ENCODE peak calls at places on chromosomes 16 and 17, in six cellular contexts. One of them, this sample, is unnamed.

GRCh38 chr16:59849716-59850115 is 1115.6 kb upstream of the GOT2 start:
- DNase-seq in HepG2: no peak
- DNase-seq in SK-N-SH: no peak
- DNase-seq in K562: no peak
- DNase-seq in H1: peak
- DNase-seq in HCT116: no peak
- DNase-seq in this sample: no peak

GRCh38 chr16:83995756-83996155 is 27.7 kb downstream of the NECAB2 start:
- DNase-seq in H1: no peak
- DNase-seq in SK-N-SH: no peak
- DNase-seq in K562: peak
- DNase-seq in HepG2: no peak
- DNase-seq in HCT116: peak
- DNase-seq in this sample: no peak

GRCh38 chr16:1063728-1064127 is 8.8 kb upstream of the SSTR5 start:
- DNase-seq in H1: no peak
- DNase-seq in SK-N-SH: no peak
- DNase-seq in HCT116: no peak
- DNase-seq in K562: peak
- DNase-seq in HepG2: no peak
- DNase-seq in this sample: no peak

GRCh38 chr17:83203073-83203471 is 123.7 kb downstream of the METRNL start:
- DNase-seq in HCT116: no peak
- DNase-seq in HepG2: peak
- DNase-seq in SK-N-SH: no peak
- DNase-seq in K562: no peak
- DNase-seq in H1: no peak
- DNase-seq in this sample: no peak

GRCh38 chr17:11880714-11881113 is 116.6 kb downstream of the ZNF18 start:
- DNase-seq in SK-N-SH: peak
- DNase-seq in K562: peak
- DNase-seq in H1: no peak
- DNase-seq in HCT116: peak
- DNase-seq in HepG2: peak
- DNase-seq in this sample: peak

GRCh38 chr16:86505899-86506864 is 4.1 kb upstream of the FOXF1 start:
- DNase-seq in HCT116: no peak
- DNase-seq in HepG2: no peak
- DNase-seq in K562: no peak
- DNase-seq in SK-N-SH: no peak
- DNase-seq in H1: no peak
- DNase-seq in this sample: no peak

GRCh38 chr16:62041401-62041800 is 5.2 kb upstream of the CDH8 start:
- DNase-seq in H1: no peak
- DNase-seq in SK-N-SH: peak
- DNase-seq in HCT116: no peak
- DNase-seq in K562: no peak
- DNase-seq in HepG2: peak
- DNase-seq in this sample: peak

GRCh38 chr16:9849697-9850245 is 332.5 kb downstream of the GRIN2A start:
- DNase-seq in H1: no peak
- DNase-seq in K562: no peak
- DNase-seq in HCT116: no peak
- DNase-seq in HepG2: no peak
- DNase-seq in SK-N-SH: no peak
- DNase-seq in this sample: no peak

GRCh38 chr16:55571191-55571897 is 4.9 kb downstream of the CAPNS2 start:
- DNase-seq in K562: no peak
- DNase-seq in SK-N-SH: no peak
- DNase-seq in HCT116: no peak
- DNase-seq in H1: no peak
- DNase-seq in HepG2: peak
- DNase-seq in this sample: no peak

GRCh38 chr17:17937450-17937849 is 34.8 kb downstream of the TOM1L2 start:
- DNase-seq in H1: no peak
- DNase-seq in SK-N-SH: no peak
- DNase-seq in HepG2: no peak
- DNase-seq in HCT116: no peak
- DNase-seq in K562: no peak
- DNase-seq in this sample: no peak

GRCh38 chr16:12646490-12647274 is 157.0 kb downstream of the CPPED1 start:
- DNase-seq in HCT116: no peak
- DNase-seq in H1: no peak
- DNase-seq in SK-N-SH: peak
- DNase-seq in K562: no peak
- DNase-seq in HepG2: peak
- DNase-seq in this sample: no peak

GRCh38 chr17:68314916-68315535 is 23.7 kb downstream of the ARSG start:
- DNase-seq in HCT116: no peak
- DNase-seq in SK-N-SH: no peak
- DNase-seq in K562: no peak
- DNase-seq in H1: no peak
- DNase-seq in HepG2: no peak
- DNase-seq in this sample: no peak

GRCh38 chr17:12857592-12857991 is 68.3 kb downstream of the ARHGAP44 start:
- DNase-seq in K562: no peak
- DNase-seq in HCT116: no peak
- DNase-seq in HepG2: no peak
- DNase-seq in SK-N-SH: no peak
- DNase-seq in H1: no peak
- DNase-seq in this sample: no peak

GRCh38 chr16:30722443-30722842 is 23.5 kb downstream of the SRCAP start:
- DNase-seq in H1: no peak
- DNase-seq in HCT116: no peak
- DNase-seq in HepG2: no peak
- DNase-seq in K562: peak
- DNase-seq in SK-N-SH: peak
- DNase-seq in this sample: no peak

GRCh38 chr17:4161560-4162221 is 18.7 kb downstream of the CYB5D2 start:
- DNase-seq in HepG2: no peak
- DNase-seq in H1: no peak
- DNase-seq in K562: peak
- DNase-seq in SK-N-SH: peak
- DNase-seq in HCT116: no peak
- DNase-seq in this sample: peak

DNA sequence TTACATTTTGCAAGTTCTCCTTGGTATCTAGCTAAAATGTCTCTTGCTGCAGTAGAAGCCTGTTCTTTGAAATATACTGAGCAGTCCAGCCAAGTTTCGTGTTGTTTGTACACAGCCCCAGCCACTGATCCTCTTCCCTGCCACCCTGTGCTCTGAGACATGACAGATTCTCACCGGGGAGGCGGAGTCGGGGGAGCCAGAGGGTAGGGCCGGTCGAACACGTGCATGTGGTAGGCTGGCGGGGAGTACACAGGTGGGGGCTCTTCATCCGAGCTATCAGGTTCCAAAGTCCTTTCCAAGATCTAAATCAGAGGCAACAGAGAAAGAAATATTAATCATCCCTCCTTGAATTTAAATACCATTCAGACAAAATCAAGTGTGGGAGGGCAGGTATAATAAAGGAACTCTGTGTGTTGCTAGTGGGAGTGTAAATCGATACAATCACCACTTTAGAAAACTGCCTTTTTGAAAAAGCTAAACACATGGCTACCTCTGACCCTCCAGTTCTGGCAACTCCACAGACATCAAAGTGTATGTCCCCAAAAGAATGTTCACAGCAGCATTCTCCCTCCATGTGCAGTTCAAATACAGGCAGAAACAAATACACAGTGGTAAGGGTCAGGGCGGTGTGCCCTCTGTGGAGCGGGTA is 29.7 kb upstream of the MRPS23 start:
- DNase-seq in HepG2: peak
- DNase-seq in K562: peak
- DNase-seq in SK-N-SH: no peak
- DNase-seq in H1: no peak
- DNase-seq in HCT116: no peak
- DNase-seq in this sample: no peak
- TF ChIP-seq JUND in HepG2: no peak
- TF ChIP-seq JUND in K562: no peak
- TF ChIP-seq JUND in SK-N-SH: no peak
- TF ChIP-seq JUND in H1: no peak
- TF ChIP-seq JUND in HCT116: no peak
- TF ChIP-seq JUND in this sample: no peak

GRCh38 chr17:8146381-8147140 is 5.6 kb downstream of the PER1 start:
- DNase-seq in HepG2: no peak
- DNase-seq in H1: no peak
- DNase-seq in HCT116: no peak
- DNase-seq in K562: no peak
- DNase-seq in SK-N-SH: no peak
- DNase-seq in this sample: no peak

GRCh38 chr17:8149419-8150193 is 2.6 kb downstream of the PER1 start:
- DNase-seq in HCT116: no peak
- DNase-seq in H1: no peak
- DNase-seq in HepG2: no peak
- DNase-seq in SK-N-SH: no peak
- DNase-seq in K562: no peak
- DNase-seq in this sample: no peak

GRCh38 chr17:8147141-8147804 is 4.9 kb downstream of the PER1 start:
- DNase-seq in HCT116: no peak
- DNase-seq in HepG2: no peak
- DNase-seq in SK-N-SH: no peak
- DNase-seq in H1: no peak
- DNase-seq in K562: no peak
- DNase-seq in this sample: no peak

GRCh38 chr17:8148560-8148959 is 3.6 kb downstream of the PER1 start:
- DNase-seq in H1: no peak
- DNase-seq in HCT116: no peak
- DNase-seq in HepG2: no peak
- DNase-seq in SK-N-SH: no peak
- DNase-seq in K562: no peak
- DNase-seq in this sample: no peak

GRCh38 chr17:8147805-8148404 is 4.3 kb downstream of the PER1 start:
- DNase-seq in SK-N-SH: no peak
- DNase-seq in K562: no peak
- DNase-seq in H1: no peak
- DNase-seq in HepG2: no peak
- DNase-seq in HCT116: no peak
- DNase-seq in this sample: no peak
- TF ChIP-seq JUND in SK-N-SH: no peak
- TF ChIP-seq JUND in K562: no peak
- TF ChIP-seq JUND in H1: no peak
- TF ChIP-seq JUND in HepG2: no peak
- TF ChIP-seq JUND in HCT116: no peak
- TF ChIP-seq JUND in this sample: no peak

GRCh38 chr16:27221576-27222498 is 18.5 kb downstream of the KDM8 start:
- DNase-seq in SK-N-SH: no peak
- DNase-seq in H1: no peak
- DNase-seq in K562: no peak
- DNase-seq in HepG2: no peak
- DNase-seq in HCT116: no peak
- DNase-seq in this sample: no peak
- TF ChIP-seq JUND in SK-N-SH: no peak
- TF ChIP-seq JUND in H1: no peak
- TF ChIP-seq JUND in K562: no peak
- TF ChIP-seq JUND in HepG2: no peak
- TF ChIP-seq JUND in HCT116: no peak
- TF ChIP-seq JUND in this sample: no peak

GRCh38 chr17:7988750-7989178 is 13.7 kb upstream of the GUCY2D start:
- DNase-seq in HCT116: peak
- DNase-seq in K562: peak
- DNase-seq in H1: no peak
- DNase-seq in HepG2: peak
- DNase-seq in SK-N-SH: peak
- DNase-seq in this sample: no peak
- TF ChIP-seq JUND in HCT116: no peak
- TF ChIP-seq JUND in K562: no peak
- TF ChIP-seq JUND in H1: no peak
- TF ChIP-seq JUND in HepG2: no peak
- TF ChIP-seq JUND in SK-N-SH: no peak
- TF ChIP-seq JUND in this sample: no peak

GRCh38 chr17:32157225-32157624 is 14.9 kb downstream of the RHOT1 start:
- DNase-seq in H1: no peak
- DNase-seq in SK-N-SH: no peak
- DNase-seq in K562: no peak
- DNase-seq in HCT116: no peak
- DNase-seq in HepG2: no peak
- DNase-seq in this sample: peak
- TF ChIP-seq JUND in H1: no peak
- TF ChIP-seq JUND in SK-N-SH: peak
- TF ChIP-seq JUND in K562: no peak
- TF ChIP-seq JUND in HCT116: no peak
- TF ChIP-seq JUND in HepG2: no peak
- TF ChIP-seq JUND in this sample: peak

GRCh38 chr16:27222499-27223225 is 19.3 kb downstream of the KDM8 start:
- DNase-seq in HepG2: no peak
- DNase-seq in HCT116: no peak
- DNase-seq in H1: no peak
- DNase-seq in SK-N-SH: peak
- DNase-seq in K562: no peak
- DNase-seq in this sample: no peak
- TF ChIP-seq JUND in HepG2: no peak
- TF ChIP-seq JUND in HCT116: no peak
- TF ChIP-seq JUND in H1: no peak
- TF ChIP-seq JUND in SK-N-SH: no peak
- TF ChIP-seq JUND in K562: no peak
- TF ChIP-seq JUND in this sample: no peak

GRCh38 chr17:32596666-32597065 is 109.9 kb downstream of the CDK5R1 start:
- DNase-seq in HCT116: no peak
- DNase-seq in HepG2: no peak
- DNase-seq in H1: no peak
- DNase-seq in K562: no peak
- DNase-seq in SK-N-SH: no peak
- DNase-seq in this sample: no peak
- TF ChIP-seq JUND in HCT116: no peak
- TF ChIP-seq JUND in HepG2: no peak
- TF ChIP-seq JUND in H1: no peak
- TF ChIP-seq JUND in K562: no peak
- TF ChIP-seq JUND in SK-N-SH: no peak
- TF ChIP-seq JUND in this sample: no peak

GRCh38 chr17:74343526-74344284 is 17.7 kb downstream of the KIF19 start:
- DNase-seq in K562: no peak
- DNase-seq in HCT116: no peak
- DNase-seq in H1: no peak
- DNase-seq in SK-N-SH: no peak
- DNase-seq in HepG2: no peak
- DNase-seq in this sample: no peak
- TF ChIP-seq JUND in K562: no peak
- TF ChIP-seq JUND in HCT116: no peak
- TF ChIP-seq JUND in H1: no peak
- TF ChIP-seq JUND in SK-N-SH: no peak
- TF ChIP-seq JUND in HepG2: no peak
- TF ChIP-seq JUND in this sample: no peak

DNA sequence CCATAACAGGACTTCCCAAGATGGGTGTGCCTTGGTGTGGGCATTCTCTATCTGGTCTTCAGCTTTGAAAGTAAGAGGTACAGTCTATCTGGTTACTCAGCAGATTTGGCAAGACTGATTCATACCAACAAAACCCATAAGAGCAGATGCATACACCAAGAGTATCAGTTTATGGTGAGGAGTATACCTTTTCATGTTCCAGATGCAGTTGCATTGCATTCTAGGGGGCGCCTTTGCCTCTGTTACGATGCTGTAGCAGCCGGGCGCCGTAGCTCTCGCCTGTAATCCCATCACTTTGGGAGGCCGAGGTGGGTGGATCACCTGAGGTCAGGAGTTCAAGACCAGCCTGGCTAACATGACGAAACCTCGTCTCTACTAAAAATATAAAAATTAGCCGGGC is 31.1 kb upstream of the CARMIL2 start:
- DNase-seq in SK-N-SH: no peak
- DNase-seq in HepG2: peak
- DNase-seq in H1: peak
- DNase-seq in K562: no peak
- DNase-seq in HCT116: no peak
- DNase-seq in this sample: no peak
- TF ChIP-seq JUND in SK-N-SH: no peak
- TF ChIP-seq JUND in HepG2: no peak
- TF ChIP-seq JUND in H1: no peak
- TF ChIP-seq JUND in K562: no peak
- TF ChIP-seq JUND in HCT116: no peak
- TF ChIP-seq JUND in this sample: no peak

This sample was measured in T47D.